ENCODE peak calls at places on chromosomes 1 and 21, in six cellular contexts. One of them, this sample, is unnamed.

GRCh38 chr1:232844791-232845190 is 39.6 kb downstream of the MAP10 start:
- DNase-seq in germinal center: no peak
- DNase-seq in progenitor cell of endocrine pancreas: no peak
- DNase-seq in activated gamma-delta T cell treated with anti-CD3 and anti-CD28 coated beads, Interleukin-2, amount 50 U/mL, for 16 hours: no peak
- DNase-seq in iris pigment epithelial cell: peak; percentile 78
- DNase-seq in ELR: peak; percentile 81
- DNase-seq in this sample: peak; percentile 64

GRCh38 chr1:46130144-46130543 is 2.3 kb downstream of the PIK3R3 start:
- DNase-seq in germinal center: no peak
- DNase-seq in iris pigment epithelial cell: no peak
- DNase-seq in ELR: no peak
- DNase-seq in activated gamma-delta T cell treated with anti-CD3 and anti-CD28 coated beads, Interleukin-2, amount 50 U/mL, for 16 hours: no peak
- DNase-seq in progenitor cell of endocrine pancreas: no peak
- DNase-seq in this sample: no peak

GRCh38 chr1:206954616-206955342 is 8.5 kb upstream of the PIGR start:
- DNase-seq in iris pigment epithelial cell: no peak
- DNase-seq in progenitor cell of endocrine pancreas: no peak
- DNase-seq in ELR: no peak
- DNase-seq in germinal center: no peak
- DNase-seq in activated gamma-delta T cell treated with anti-CD3 and anti-CD28 coated beads, Interleukin-2, amount 50 U/mL, for 16 hours: no peak
- DNase-seq in this sample: no peak

GRCh38 chr21:41537356-41537755 is 29.4 kb upstream of the TMPRSS2 start:
- DNase-seq in progenitor cell of endocrine pancreas: no peak
- DNase-seq in germinal center: no peak
- DNase-seq in ELR: no peak
- DNase-seq in iris pigment epithelial cell: no peak
- DNase-seq in activated gamma-delta T cell treated with anti-CD3 and anti-CD28 coated beads, Interleukin-2, amount 50 U/mL, for 16 hours: no peak
- DNase-seq in this sample: no peak

GRCh38 chr1:198909973-198910372 is 271.1 kb downstream of the PTPRC start:
- DNase-seq in germinal center: no peak
- DNase-seq in progenitor cell of endocrine pancreas: no peak
- DNase-seq in activated gamma-delta T cell treated with anti-CD3 and anti-CD28 coated beads, Interleukin-2, amount 50 U/mL, for 16 hours: no peak
- DNase-seq in iris pigment epithelial cell: peak; percentile 75
- DNase-seq in ELR: peak; percentile 62
- DNase-seq in this sample: peak; percentile 74

GRCh38 chr1:2148691-2149090 is 45.9 kb downstream of the FAAP20 start:
- DNase-seq in germinal center: no peak
- DNase-seq in iris pigment epithelial cell: no peak
- DNase-seq in activated gamma-delta T cell treated with anti-CD3 and anti-CD28 coated beads, Interleukin-2, amount 50 U/mL, for 16 hours: no peak
- DNase-seq in progenitor cell of endocrine pancreas: no peak
- DNase-seq in ELR: no peak
- DNase-seq in this sample: no peak

GRCh38 chr1:161198206-161198876 is 513 bp downstream of the ADAMTS4 start:
- DNase-seq in progenitor cell of endocrine pancreas: peak; percentile 38
- DNase-seq in activated gamma-delta T cell treated with anti-CD3 and anti-CD28 coated beads, Interleukin-2, amount 50 U/mL, for 16 hours: no peak
- DNase-seq in iris pigment epithelial cell: peak; percentile 43
- DNase-seq in ELR: peak; percentile 48
- DNase-seq in germinal center: no peak
- DNase-seq in this sample: no peak

GRCh38 chr21:45765375-45765774 is 121.8 kb downstream of the PCBP3 start:
- DNase-seq in progenitor cell of endocrine pancreas: no peak
- DNase-seq in ELR: no peak
- DNase-seq in germinal center: no peak
- DNase-seq in activated gamma-delta T cell treated with anti-CD3 and anti-CD28 coated beads, Interleukin-2, amount 50 U/mL, for 16 hours: no peak
- DNase-seq in iris pigment epithelial cell: no peak
- DNase-seq in this sample: no peak

GRCh38 chr1:21212126-21212525 is 35.4 kb upstream of the EIF4G3 start:
- DNase-seq in activated gamma-delta T cell treated with anti-CD3 and anti-CD28 coated beads, Interleukin-2, amount 50 U/mL, for 16 hours: no peak
- DNase-seq in ELR: peak; percentile 73
- DNase-seq in iris pigment epithelial cell: no peak
- DNase-seq in progenitor cell of endocrine pancreas: no peak
- DNase-seq in germinal center: no peak
- DNase-seq in this sample: no peak

GRCh38 chr1:1359668-1360468 is 1.5 kb upstream of the MXRA8 start:
- DNase-seq in activated gamma-delta T cell treated with anti-CD3 and anti-CD28 coated beads, Interleukin-2, amount 50 U/mL, for 16 hours: no peak
- DNase-seq in iris pigment epithelial cell: no peak
- DNase-seq in ELR: peak; percentile 50
- DNase-seq in progenitor cell of endocrine pancreas: peak; percentile 9
- DNase-seq in germinal center: no peak
- DNase-seq in this sample: peak; percentile 45

GRCh38 chr1:37605806-37606474 is 10.2 kb upstream of the GNL2 start:
- DNase-seq in ELR: no peak
- DNase-seq in progenitor cell of endocrine pancreas: no peak
- DNase-seq in activated gamma-delta T cell treated with anti-CD3 and anti-CD28 coated beads, Interleukin-2, amount 50 U/mL, for 16 hours: no peak
- DNase-seq in germinal center: no peak
- DNase-seq in iris pigment epithelial cell: peak; percentile 4
- DNase-seq in this sample: peak; percentile 55

GRCh38 chr1:212688338-212689047 is 11.1 kb downstream of the BATF3 start:
- DNase-seq in ELR: no peak
- DNase-seq in germinal center: no peak
- DNase-seq in iris pigment epithelial cell: peak; percentile 44
- DNase-seq in activated gamma-delta T cell treated with anti-CD3 and anti-CD28 coated beads, Interleukin-2, amount 50 U/mL, for 16 hours: no peak
- DNase-seq in progenitor cell of endocrine pancreas: no peak
- DNase-seq in this sample: peak; percentile 97

GRCh38 chr1:24318988-24319863 is at the start of gene GRHL3:
- DNase-seq in activated gamma-delta T cell treated with anti-CD3 and anti-CD28 coated beads, Interleukin-2, amount 50 U/mL, for 16 hours: no peak
- DNase-seq in progenitor cell of endocrine pancreas: peak; percentile 39
- DNase-seq in ELR: no peak
- DNase-seq in germinal center: no peak
- DNase-seq in iris pigment epithelial cell: peak; percentile 31
- DNase-seq in this sample: peak; percentile 39

GRCh38 chr1:155931332-155932038 is 2.7 kb downstream of the KHDC4 start:
- DNase-seq in activated gamma-delta T cell treated with anti-CD3 and anti-CD28 coated beads, Interleukin-2, amount 50 U/mL, for 16 hours: no peak
- DNase-seq in ELR: no peak
- DNase-seq in iris pigment epithelial cell: peak; percentile 28
- DNase-seq in progenitor cell of endocrine pancreas: no peak
- DNase-seq in germinal center: no peak
- DNase-seq in this sample: no peak

GRCh38 chr1:42735477-42736105 is 4.4 kb downstream of the CLDN19 start:
- DNase-seq in ELR: no peak
- DNase-seq in iris pigment epithelial cell: no peak
- DNase-seq in activated gamma-delta T cell treated with anti-CD3 and anti-CD28 coated beads, Interleukin-2, amount 50 U/mL, for 16 hours: no peak
- DNase-seq in progenitor cell of endocrine pancreas: no peak
- DNase-seq in germinal center: no peak
- DNase-seq in this sample: no peak

GRCh38 chr1:97192872-97193572 is 471.4 kb downstream of the PTBP2 start:
- DNase-seq in ELR: peak; percentile 97
- DNase-seq in progenitor cell of endocrine pancreas: no peak
- DNase-seq in germinal center: no peak
- DNase-seq in iris pigment epithelial cell: peak; percentile 99
- DNase-seq in activated gamma-delta T cell treated with anti-CD3 and anti-CD28 coated beads, Interleukin-2, amount 50 U/mL, for 16 hours: no peak
- DNase-seq in this sample: peak; percentile 98

GRCh38 chr1:220182656-220183055 is 88.7 kb downstream of the IARS2 start:
- DNase-seq in progenitor cell of endocrine pancreas: no peak
- DNase-seq in germinal center: no peak
- DNase-seq in iris pigment epithelial cell: peak; percentile 44
- DNase-seq in ELR: no peak
- DNase-seq in activated gamma-delta T cell treated with anti-CD3 and anti-CD28 coated beads, Interleukin-2, amount 50 U/mL, for 16 hours: no peak
- DNase-seq in this sample: no peak

GRCh38 chr1:112083487-112083886 is 94.0 kb upstream of the KCND3 start:
- DNase-seq in germinal center: no peak
- DNase-seq in ELR: peak; percentile 28
- DNase-seq in progenitor cell of endocrine pancreas: no peak
- DNase-seq in activated gamma-delta T cell treated with anti-CD3 and anti-CD28 coated beads, Interleukin-2, amount 50 U/mL, for 16 hours: no peak
- DNase-seq in iris pigment epithelial cell: peak; percentile 15
- DNase-seq in this sample: peak; percentile 12

GRCh38 chr21:44931501-44932365 is 8.1 kb upstream of the SLX9 start:
- DNase-seq in progenitor cell of endocrine pancreas: no peak
- DNase-seq in ELR: no peak
- DNase-seq in germinal center: no peak
- DNase-seq in activated gamma-delta T cell treated with anti-CD3 and anti-CD28 coated beads, Interleukin-2, amount 50 U/mL, for 16 hours: no peak
- DNase-seq in iris pigment epithelial cell: no peak
- DNase-seq in this sample: no peak

GRCh38 chr1:85464497-85465098 is 361 bp downstream of the DDAH1 start:
- DNase-seq in iris pigment epithelial cell: peak; percentile 76
- DNase-seq in progenitor cell of endocrine pancreas: peak; percentile 57
- DNase-seq in activated gamma-delta T cell treated with anti-CD3 and anti-CD28 coated beads, Interleukin-2, amount 50 U/mL, for 16 hours: no peak
- DNase-seq in germinal center: peak; percentile 41
- DNase-seq in ELR: peak; percentile 87
- DNase-seq in this sample: peak; percentile 40

GRCh38 chr1:119631433-119632102 is 16.5 kb downstream of the ZNF697 start:
- DNase-seq in activated gamma-delta T cell treated with anti-CD3 and anti-CD28 coated beads, Interleukin-2, amount 50 U/mL, for 16 hours: no peak
- DNase-seq in progenitor cell of endocrine pancreas: no peak
- DNase-seq in ELR: peak; percentile 86
- DNase-seq in germinal center: no peak
- DNase-seq in iris pigment epithelial cell: peak; percentile 72
- DNase-seq in this sample: peak; percentile 91